ENCODE peak calls at places on chromosomes 5 and 9, in ten cellular contexts. X, J, W, I, Z, O, T, M, B and R are unnamed samples.

GRCh38 chr9:20376780-20377179 is 245.5 kb downstream of the MLLT3 start:
- DNase-seq in O (no peak), T (no peak), M (no peak), I (no peak), J (no peak), W (no peak), B (no peak), X (peak), Z (no peak), R (no peak)

GRCh38 chr5:2587189-2588031 is 164.1 kb downstream of the IRX2 start:
- DNase-seq in T (no peak), O (no peak), I (no peak), W (no peak), X (no peak), Z (no peak), M (no peak), J (no peak), B (no peak), R (no peak)

GRCh38 chr5:155633338-155633957 is 619.9 kb downstream of the KIF4B start:
- DNase-seq in Z (no peak), O (no peak), M (no peak), B (no peak), X (no peak), I (no peak), J (no peak), T (no peak), W (no peak), R (no peak)

GRCh38 chr9:18368206-18368605 is 105.7 kb upstream of the ADAMTSL1 start:
- DNase-seq in X (peak), T (no peak), I (no peak), M (no peak), B (no peak), Z (no peak), W (no peak), O (no peak), J (no peak), R (no peak)

GRCh38 chr9:22136446-22137140 is 127.5 kb upstream of the CDKN2B start:
- DNase-seq in M (peak), B (no peak), X (peak), Z (no peak), T (no peak), J (no peak), O (no peak), I (no peak), W (no peak), R (no peak)

GRCh38 chr5:113520429-113520828 is 6.9 kb downstream of the YTHDC2 start:
- DNase-seq in X (peak), I (no peak), W (no peak), B (no peak), Z (no peak), O (no peak), J (no peak), T (no peak), M (peak), R (no peak)

GRCh38 chr9:30609713-30610112 is 1774.7 kb upstream of the ACO1 start:
- DNase-seq in O (no peak), I (no peak), J (no peak), B (no peak), X (no peak), W (no peak), M (no peak), T (no peak), Z (no peak), R (no peak)

GRCh38 chr9:82263621-82264020 is 275.0 kb downstream of the SPATA31D1 start:
- DNase-seq in I (no peak), T (no peak), O (no peak), J (no peak), X (no peak), W (no peak), B (no peak), M (no peak), Z (no peak), R (no peak)

GRCh38 chr9:129178983-129179382 is 922 bp upstream of the IER5L start:
- DNase-seq in I (no peak), B (peak), X (no peak), Z (no peak), T (no peak), O (no peak), W (peak), J (no peak), M (no peak), R (no peak)

GRCh38 chr9:134031071-134031470 is 5.8 kb downstream of the BRD3OS start:
- DNase-seq in B (no peak), I (no peak), W (no peak), M (no peak), Z (no peak), X (no peak), T (no peak), J (no peak), O (no peak), R (no peak)

GRCh38 chr5:54249210-54250028 is 61.0 kb downstream of the ARL15 start:
- DNase-seq in M (peak), I (peak), X (no peak), T (no peak), O (peak), B (no peak), J (peak), Z (no peak), W (peak), R (no peak)

GRCh38 chr9:108412755-108413154 is 443.0 kb downstream of the ACTL7B start:
- DNase-seq in J (peak), Z (no peak), M (no peak), O (no peak), I (no peak), X (no peak), W (no peak), B (peak), T (no peak), R (no peak)
- TF ChIP-seq CTCF in J (peak), Z (no peak), M (no peak), O (peak), I (no peak), X (no peak), W (no peak), B (peak), T (no peak), R (peak)

GRCh38 chr5:37043693-37044092 is 167.1 kb downstream of the NIPBL start:
- DNase-seq in T (no peak), J (peak), W (no peak), I (peak), Z (no peak), X (no peak), B (no peak), O (no peak), M (no peak), R (no peak)
- TF ChIP-seq CTCF in T (no peak), J (no peak), W (no peak), I (peak), Z (no peak), X (no peak), B (peak), O (peak), M (no peak), R (peak)

GRCh38 chr9:100425758-100426157 is 1.2 kb upstream of the MSANTD3 start:
- DNase-seq in M (peak), I (no peak), O (no peak), J (no peak), Z (no peak), B (no peak), X (no peak), T (no peak), W (no peak), R (no peak)

GRCh38 chr9:100428871-100429654 is 2.1 kb downstream of the MSANTD3 start:
- DNase-seq in W (no peak), J (peak), X (peak), T (peak), I (no peak), Z (no peak), B (no peak), O (no peak), M (peak), R (no peak)

GRCh38 chr9:100427366-100428263 is 672 bp downstream of the MSANTD3 start:
- DNase-seq in T (peak), W (peak), X (peak), Z (no peak), B (peak), J (peak), O (peak), M (peak), I (peak), R (peak)

GRCh38 chr9:100426194-100426531 is 780 bp upstream of the MSANTD3 start:
- DNase-seq in Z (no peak), W (no peak), X (no peak), O (no peak), B (no peak), J (no peak), M (peak), I (no peak), T (no peak), R (no peak)

DNA sequence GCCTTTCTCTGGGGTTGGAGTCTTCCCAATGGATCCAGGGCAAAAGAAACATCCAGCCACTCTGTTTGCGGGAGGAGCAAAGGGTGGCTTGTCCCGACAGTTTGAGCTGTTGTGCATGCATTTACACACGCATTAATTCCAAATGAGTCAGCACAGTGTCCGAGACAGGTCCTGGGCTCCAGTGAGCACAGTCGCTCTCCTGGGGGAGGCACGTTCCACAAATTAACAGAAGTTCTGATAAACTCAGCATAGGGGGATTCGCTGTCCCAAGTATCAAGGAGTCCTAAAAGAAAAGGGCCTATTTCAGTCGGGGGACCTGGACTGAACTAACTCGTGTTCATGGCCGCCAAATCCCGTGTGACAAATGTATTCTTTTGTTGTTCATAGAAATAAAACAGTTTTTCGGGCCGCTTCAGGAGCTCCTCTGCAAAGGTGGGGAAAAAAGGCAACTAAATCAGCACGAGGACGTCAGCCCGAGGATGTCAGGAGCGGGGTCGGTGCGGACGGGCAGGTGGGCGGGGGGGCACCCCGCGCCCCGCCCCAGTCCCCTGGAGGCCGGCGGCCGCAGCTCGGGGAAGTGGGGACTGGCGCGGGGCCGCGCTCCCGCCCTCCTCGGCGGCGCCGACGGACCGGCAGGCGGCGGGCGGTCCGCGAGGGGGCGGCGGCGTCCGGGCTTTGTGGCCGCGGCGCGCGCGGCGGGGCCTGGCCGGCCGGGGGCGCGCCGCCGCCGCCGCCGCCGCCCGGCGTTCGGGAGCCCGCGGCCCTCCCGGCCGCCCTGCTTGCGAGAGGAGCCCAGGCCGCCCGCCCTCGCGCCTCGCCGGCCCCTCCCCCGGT is at the start of gene MSANTD3:
- DNase-seq in T (peak), B (peak), I (peak), O (peak), W (peak), Z (peak), X (peak), M (peak), J (peak), R (peak)
- TF ChIP-seq CTCF in T (peak), B (peak), I (no peak), O (no peak), W (no peak), Z (no peak), X (no peak), M (no peak), J (peak), R (peak)

GRCh38 chr9:99299214-99300102 is 77.4 kb downstream of the SEC61B start:
- DNase-seq in T (no peak), M (peak), B (peak), J (no peak), W (no peak), I (no peak), X (peak), Z (no peak), O (no peak), R (no peak)
- TF ChIP-seq CTCF in T (no peak), M (peak), B (peak), J (peak), W (no peak), I (peak), X (peak), Z (no peak), O (no peak), R (peak)

GRCh38 chr9:546235-546634 is 295.3 kb upstream of the DMRT1 start:
- DNase-seq in I (no peak), B (no peak), T (no peak), Z (no peak), O (no peak), J (no peak), M (no peak), X (no peak), W (no peak), R (no peak)

GRCh38 chr9:549425-549997 is 292.0 kb upstream of the DMRT1 start:
- DNase-seq in T (no peak), J (no peak), B (no peak), M (no peak), W (no peak), O (no peak), I (no peak), X (no peak), Z (no peak), R (no peak)

GRCh38 chr9:547309-547708 is 294.2 kb upstream of the DMRT1 start:
- DNase-seq in O (no peak), B (no peak), J (no peak), Z (no peak), X (no peak), I (no peak), T (no peak), W (no peak), M (no peak), R (no peak)

GRCh38 chr9:545480-545879 is 296.0 kb upstream of the DMRT1 start:
- DNase-seq in Z (no peak), M (peak), I (no peak), O (no peak), X (no peak), T (peak), W (no peak), J (no peak), B (no peak), R (no peak)

GRCh38 chr9:546797-547223 is 294.7 kb upstream of the DMRT1 start:
- DNase-seq in X (peak), M (peak), B (peak), O (no peak), T (peak), I (no peak), J (peak), W (no peak), Z (no peak), R (no peak)
- TF ChIP-seq CTCF in X (peak), M (no peak), B (peak), O (no peak), T (peak), I (peak), J (no peak), W (no peak), Z (no peak), R (peak)

GRCh38 chr5:7762267-7762666 is 88.7 kb downstream of the CFAP90 start:
- DNase-seq in T (no peak), J (no peak), I (no peak), X (no peak), O (no peak), Z (no peak), B (peak), W (no peak), M (no peak), R (no peak)
- TF ChIP-seq CTCF in T (no peak), J (no peak), I (no peak), X (no peak), O (no peak), Z (no peak), B (no peak), W (no peak), M (no peak), R (no peak)